ENCODE peak calls at places on chromosomes 5 and 9, in six cellular contexts. O, M, A, N, J and S are unnamed samples.

GRCh38 chr5:128436825-128437224 is 101.2 kb downstream of the FBN2 start:
- DNase-seq in O (no peak), M (peak; percentile 93), A (peak; percentile 35), N (no peak), J (no peak), S (no peak)

GRCh38 chr5:42950466-42951168 is 89.5 kb downstream of the ANXA2R start:
- DNase-seq in O (peak; percentile 68), M (peak; percentile 100), A (peak; percentile 88), N (peak; percentile 36), J (peak; percentile 53), S (peak; percentile 74)

GRCh38 chr9:2934241-2934650 is 90.4 kb upstream of the PUM3 start:
- DNase-seq in O (peak; percentile 10), M (no peak), A (no peak), N (no peak), J (no peak), S (peak; percentile 35)

GRCh38 chr5:113489299-113489698 is 1.0 kb upstream of the MCC start:
- DNase-seq in O (peak; percentile 29), M (peak; percentile 99), A (peak; percentile 99), N (no peak), J (no peak), S (no peak)

GRCh38 chr5:18219241-18219640 is 585.0 kb downstream of the TAF11L14 start:
- DNase-seq in O (no peak), M (no peak), A (no peak), N (no peak), J (no peak), S (no peak)

GRCh38 chr5:79702606-79703380 is 13.2 kb downstream of the CMYA5 start:
- DNase-seq in O (peak; percentile 29), M (no peak), A (no peak), N (no peak), J (no peak), S (peak; percentile 39)

GRCh38 chr5:62653001-62653863 is 74.6 kb downstream of the LRRC70 start:
- DNase-seq in O (no peak), M (no peak), A (no peak), N (no peak), J (no peak), S (no peak)

GRCh38 chr9:32411753-32412152 is 27.3 kb downstream of the ACO1 start:
- DNase-seq in O (no peak), M (no peak), A (no peak), N (no peak), J (peak; percentile 43), S (no peak)

GRCh38 chr9:78958887-78959286 is 612.9 kb upstream of the TLE4 start:
- DNase-seq in O (no peak), M (no peak), A (no peak), N (no peak), J (no peak), S (no peak)

GRCh38 chr5:181138258-181138657 is 7.3 kb upstream of the OR2V1 start:
- DNase-seq in O (no peak), M (no peak), A (no peak), N (no peak), J (no peak), S (peak; percentile 59)